ENCODE peak calls at places on chromosomes 2 and 18, in seven cellular contexts. N is NCI-H2081, Y is aorta, J is NCI-H1694, Q is mammary epithelial cell, K is NCI-H446 treated with DMSO at 0.1 percent for 48 hours, W is left cardiac atrium. B is an unnamed sample.

GRCh38 chr2:23940262-23940975 is at the start of gene UBXN2A:
- DNase-seq in N (peak; percentile 93), Y (peak; percentile 92), J (peak; percentile 47), Q (peak; percentile 77), K (peak; percentile 57), W (peak; percentile 78), B (peak; percentile 73)

GRCh38 chr2:241150660-241151530 is 628 bp downstream of the PPP1R7 start:
- DNase-seq in N (no peak), Y (peak; percentile 26), J (no peak), Q (no peak), K (no peak), W (peak; percentile 66), B (no peak)

GRCh38 chr18:32040936-32041335 is 22.3 kb downstream of the RNF125 start:
- DNase-seq in N (no peak), Y (no peak), J (no peak), Q (peak; percentile 2), K (no peak), W (no peak), B (no peak)

GRCh38 chr18:52907522-52907921 is 567.5 kb downstream of the DCC start:
- DNase-seq in N (no peak), Y (no peak), J (no peak), Q (no peak), K (no peak), W (no peak), B (no peak)

GRCh38 chr2:241014764-241015163 is 16.3 kb downstream of the SNED1 start:
- DNase-seq in N (no peak), Y (no peak), J (no peak), Q (no peak), K (no peak), W (no peak), B (no peak)

GRCh38 chr2:205708231-205708631 is 25.9 kb downstream of the NRP2 start:
- DNase-seq in N (no peak), Y (no peak), J (no peak), Q (no peak), K (no peak), W (peak; percentile 54), B (no peak)

GRCh38 chr2:47688561-47688960 is 94.4 kb upstream of the MSH6 start:
- DNase-seq in N (peak; percentile 76), Y (no peak), J (no peak), Q (no peak), K (peak; percentile 38), W (no peak), B (no peak)

GRCh38 chr2:174438146-174438886 is 42.8 kb downstream of the SCRN3 start:
- DNase-seq in N (no peak), Y (peak; percentile 83), J (no peak), Q (no peak), K (no peak), W (peak; percentile 40), B (no peak)

GRCh38 chr2:193980599-193980998 is 1676.4 kb upstream of the SLC39A10 start:
- DNase-seq in N (no peak), Y (no peak), J (no peak), Q (no peak), K (no peak), W (no peak), B (no peak)

GRCh38 chr2:191845876-191846786 is 757 bp downstream of the CAVIN2 start:
- DNase-seq in N (no peak), Y (peak; percentile 75), J (no peak), Q (peak; percentile 37), K (no peak), W (peak; percentile 48), B (no peak)

GRCh38 chr2:19812166-19812565 is 89.6 kb downstream of the TTC32 start:
- DNase-seq in N (peak; percentile 27), Y (peak; percentile 86), J (peak; percentile 70), Q (no peak), K (peak; percentile 11), W (no peak), B (no peak)

GRCh38 chr18:8828300-8828699 is 122.9 kb downstream of the MTCL1 start:
- DNase-seq in N (no peak), Y (no peak), J (no peak), Q (no peak), K (no peak), W (no peak), B (no peak)

GRCh38 chr2:128178650-128179460 is 87.9 kb downstream of the UGGT1 start:
- DNase-seq in N (peak; percentile 42), Y (no peak), J (peak; percentile 32), Q (peak; percentile 35), K (no peak), W (peak; percentile 62), B (no peak)

GRCh38 chr2:127355407-127356008 is 32.3 kb downstream of the MAP3K2 start:
- DNase-seq in N (peak; percentile 3), Y (no peak), J (no peak), Q (peak; percentile 28), K (no peak), W (no peak), B (no peak)

GRCh38 chr2:53422979-53423378 is 344.6 kb upstream of the CHAC2 start:
- DNase-seq in N (peak; percentile 55), Y (no peak), J (peak; percentile 26), Q (peak; percentile 51), K (peak; percentile 70), W (no peak), B (no peak)

GRCh38 chr2:224997802-224998201 is 44.5 kb downstream of the DOCK10 start:
- DNase-seq in N (no peak), Y (no peak), J (peak; percentile 61), Q (no peak), K (no peak), W (no peak), B (no peak)

GRCh38 chr18:9666548-9666947 is 41.6 kb upstream of the RAB31 start:
- DNase-seq in N (no peak), Y (no peak), J (no peak), Q (no peak), K (no peak), W (no peak), B (no peak)

GRCh38 chr18:58195278-58195721 is 151.3 kb downstream of the NEDD4L start:
- DNase-seq in N (peak; percentile 40), Y (no peak), J (no peak), Q (peak; percentile 73), K (no peak), W (no peak), B (peak; percentile 86)

GRCh38 chr2:37837576-37838335 is 87.3 kb upstream of the RMDN2 start:
- DNase-seq in N (no peak), Y (no peak), J (no peak), Q (no peak), K (no peak), W (peak; percentile 45), B (no peak)

GRCh38 chr2:107645586-107645985 is 181.1 kb upstream of the RGPD4 start:
- DNase-seq in N (no peak), Y (no peak), J (no peak), Q (no peak), K (no peak), W (no peak), B (no peak)

GRCh38 chr2:113251118-113251517 is 27.6 kb downstream of the PAX8 start:
- DNase-seq in N (no peak), Y (no peak), J (no peak), Q (no peak), K (no peak), W (no peak), B (no peak)

GRCh38 chr2:102239344-102239743 is 52.5 kb downstream of the IL1RL2 start:
- DNase-seq in N (no peak), Y (no peak), J (no peak), Q (no peak), K (no peak), W (no peak), B (no peak)

GRCh38 chr18:78586596-78586995 is 393.0 kb upstream of the SALL3 start:
- DNase-seq in N (no peak), Y (no peak), J (no peak), Q (no peak), K (no peak), W (no peak), B (no peak)

GRCh38 chr2:163812926-163813520 is 77.2 kb upstream of the FIGN start:
- DNase-seq in N (no peak), Y (no peak), J (no peak), Q (peak; percentile 14), K (no peak), W (no peak), B (no peak)

GRCh38 chr18:11857177-11857887 is 6.1 kb downstream of the CHMP1B start:
- DNase-seq in N (no peak), Y (peak; percentile 92), J (no peak), Q (peak; percentile 100), K (no peak), W (peak; percentile 79), B (no peak)

GRCh38 chr2:167342769-167343168 is 454.5 kb downstream of the XIRP2 start:
- DNase-seq in N (peak; percentile 6), Y (no peak), J (no peak), Q (no peak), K (no peak), W (no peak), B (no peak)

GRCh38 chr2:169759987-169760386 is 26.4 kb downstream of the KLHL23 start:
- DNase-seq in N (no peak), Y (no peak), J (no peak), Q (no peak), K (no peak), W (no peak), B (no peak)